ENCODE peak calls at places on chromosomes 16 and 17, in ten cellular contexts. Y is stomach; L is body of pancreas; I is AG10803; E is heart left ventricle; K is GM10248; J is OCI-LY7; P is activated CD8-positive, alpha-beta T cell treated with anti-CD3 and anti-CD28 coated beads for 36 hours; Q is mucosa of descending colon; T is ovary. O is an unnamed sample.
A peak's percentile ranks its signal among the peaks of the same experiment; 100 is the strongest.

GRCh38 chr17:12637015-12637414 is 28.7 kb upstream of the MYOCD start:
- DNase-seq in Y (no peak), L (no peak), I (peak; percentile 88), E (no peak), K (no peak), J (no peak), P (no peak), Q (no peak), T (no peak), O (no peak)

GRCh38 chr17:49450735-49451134 is 36.1 kb upstream of the PHB1 start:
- DNase-seq in Y (no peak), L (no peak), I (peak; percentile 39), E (no peak), K (no peak), J (peak; percentile 34), P (no peak), Q (no peak), T (no peak), O (no peak)

GRCh38 chr17:65366102-65366844 is 195.2 kb downstream of the AXIN2 start:
- DNase-seq in Y (no peak), L (no peak), I (no peak), E (no peak), K (no peak), J (no peak), P (peak; percentile 73), Q (no peak), T (no peak), O (no peak)

GRCh38 chr17:6714315-6714874 is 1.2 kb upstream of the SLC13A5 start:
- DNase-seq in Y (no peak), L (no peak), I (no peak), E (no peak), K (no peak), J (no peak), P (no peak), Q (no peak), T (no peak), O (no peak)

GRCh38 chr16:21205303-21205702 is 6.1 kb downstream of the ZP2 start:
- DNase-seq in Y (no peak), L (no peak), I (no peak), E (no peak), K (no peak), J (no peak), P (no peak), Q (no peak), T (no peak), O (no peak)

GRCh38 chr17:64223283-64223682 is 39.8 kb downstream of the TEX2 start:
- DNase-seq in Y (no peak), L (no peak), I (no peak), E (no peak), K (no peak), J (no peak), P (no peak), Q (no peak), T (no peak), O (no peak)

GRCh38 chr17:77076046-77076882 is 64.5 kb upstream of the SEC14L1 start:
- DNase-seq in Y (no peak), L (no peak), I (peak; percentile 17), E (no peak), K (no peak), J (no peak), P (no peak), Q (no peak), T (no peak), O (no peak)

GRCh38 chr16:11232852-11233726 is 22.9 kb downstream of the SOCS1 start:
- DNase-seq in Y (peak; percentile 64), L (no peak), I (no peak), E (peak; percentile 47), K (peak; percentile 73), J (peak; percentile 51), P (peak; percentile 97), Q (peak; percentile 60), T (no peak), O (peak; percentile 67)

GRCh38 chr16:87855852-87856715 is 13.2 kb downstream of the SLC7A5 start:
- DNase-seq in Y (peak; percentile 86), L (peak; percentile 60), I (no peak), E (peak; percentile 73), K (no peak), J (peak; percentile 70), P (peak; percentile 68), Q (peak; percentile 77), T (no peak), O (peak; percentile 38)

GRCh38 chr16:70644763-70645597 is 1.4 kb upstream of the IL34 start:
- DNase-seq in Y (no peak), L (no peak), I (no peak), E (no peak), K (no peak), J (peak; percentile 24), P (no peak), Q (no peak), T (no peak), O (no peak)

GRCh38 chr17:80894439-80894721 is 97.3 kb upstream of the CHMP6 start:
- DNase-seq in Y (no peak), L (no peak), I (no peak), E (no peak), K (no peak), J (no peak), P (no peak), Q (no peak), T (no peak), O (no peak)
- TF ChIP-seq CTCF in Y (no peak), L (no peak), I (peak; percentile 8), E (no peak), K (no peak), J (no peak), P (no peak), Q (no peak), T (no peak), O (no peak)

DNA sequence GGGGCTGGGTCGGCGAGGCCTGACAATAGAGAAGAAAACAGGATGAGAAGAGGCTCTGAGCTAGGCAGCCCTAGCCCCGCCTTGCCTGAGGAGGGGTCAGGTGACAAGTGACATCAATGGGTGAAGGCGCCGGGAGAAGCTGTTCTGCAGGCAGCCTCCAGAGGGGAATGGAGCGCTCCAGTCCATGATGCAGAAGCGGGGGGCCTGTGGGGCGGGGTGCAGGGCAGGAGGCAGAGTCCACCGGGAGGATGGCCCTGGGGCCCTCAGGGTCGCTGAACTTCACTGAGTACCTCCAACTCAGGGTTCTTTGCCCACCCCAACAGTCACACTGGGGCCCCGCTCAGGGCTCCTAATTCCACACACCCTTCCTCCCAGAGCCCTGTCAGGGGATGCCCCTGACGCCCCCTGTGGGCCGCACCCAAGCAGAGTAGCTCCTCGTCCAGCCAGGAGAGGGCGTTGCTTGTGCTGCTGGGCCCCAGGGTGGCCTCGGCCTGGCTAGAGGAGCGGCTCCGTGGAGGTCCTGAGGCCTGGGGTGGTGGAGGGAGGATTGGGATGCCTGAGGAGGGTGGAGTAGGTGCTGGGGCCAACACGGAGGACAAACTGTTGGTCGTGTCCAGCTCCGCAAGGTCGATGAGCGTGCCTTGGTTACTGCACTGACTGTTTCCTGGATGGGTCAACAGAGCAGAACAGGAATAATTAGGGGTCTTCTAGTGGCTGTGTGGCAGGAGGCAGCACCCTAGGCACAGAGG is 20.8 kb downstream of the GGA3 start:
- DNase-seq in Y (no peak), L (peak; percentile 28), I (peak; percentile 24), E (no peak), K (peak; percentile 54), J (peak; percentile 72), P (peak; percentile 69), Q (no peak), T (no peak), O (no peak)
- TF ChIP-seq CTCF in Y (no peak), L (no peak), I (peak; percentile 58), E (peak; percentile 16), K (peak; percentile 59), J (peak; percentile 100), P (peak; percentile 72), Q (peak; percentile 20), T (no peak), O (peak; percentile 80)

GRCh38 chr16:85396879-85397871 is 215.9 kb upstream of the GSE1 start:
- DNase-seq in Y (no peak), L (no peak), I (no peak), E (peak; percentile 22), K (peak; percentile 53), J (peak; percentile 76), P (peak; percentile 30), Q (peak; percentile 55), T (peak; percentile 26), O (no peak)
- TF ChIP-seq CTCF in Y (no peak), L (no peak), I (no peak), E (no peak), K (peak; percentile 16), J (peak; percentile 59), P (no peak), Q (no peak), T (no peak), O (peak; percentile 28)

DNA sequence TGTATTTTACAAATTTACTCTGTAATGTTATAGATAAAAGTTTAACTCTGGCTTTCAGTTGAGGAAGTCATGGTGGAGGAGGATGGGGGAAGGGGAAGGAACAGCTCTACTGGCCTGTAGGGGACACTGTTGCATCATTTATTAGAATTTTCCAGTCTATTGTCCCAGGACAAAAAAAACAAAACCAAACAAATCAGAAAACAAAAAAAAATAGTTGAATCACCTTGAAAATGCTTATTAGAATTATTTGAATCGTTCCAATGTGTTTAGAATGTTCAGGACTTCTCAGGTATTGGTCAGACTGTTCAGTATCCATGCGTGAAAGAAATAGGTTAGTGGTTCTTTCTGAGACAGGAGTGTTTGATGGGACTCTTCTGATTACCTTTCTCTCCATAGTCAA is 242.0 kb downstream of the FTO start:
- DNase-seq in Y (no peak), L (peak; percentile 23), I (peak; percentile 56), E (no peak), K (peak; percentile 14), J (peak; percentile 10), P (no peak), Q (no peak), T (no peak), O (no peak)
- TF ChIP-seq CTCF in Y (peak; percentile 78), L (no peak), I (peak; percentile 84), E (peak; percentile 64), K (peak; percentile 51), J (peak; percentile 77), P (peak; percentile 72), Q (peak; percentile 38), T (peak; percentile 16), O (peak; percentile 67)

GRCh38 chr17:20896153-20896649 is 146.6 kb downstream of the USP22 start:
- DNase-seq in Y (peak; percentile 38), L (peak; percentile 50), I (peak; percentile 6), E (peak; percentile 43), K (peak; percentile 11), J (no peak), P (peak; percentile 25), Q (peak; percentile 39), T (peak; percentile 70), O (no peak)
- TF ChIP-seq CTCF in Y (no peak), L (no peak), I (peak; percentile 4), E (no peak), K (no peak), J (no peak), P (no peak), Q (no peak), T (no peak), O (no peak)

O was measured in GM13977.